ENCODE peak calls at places on chromosomes 4 and X, in nine cellular contexts. T is DND-41; W is CD8-positive, alpha-beta T cell; O is heart left ventricle; A is mammary epithelial cell; H is vagina; X is suprapubic skin; G is aorta; M is lower lobe of right lung. K is an unnamed sample.

GRCh38 chrX:102959471-102959870 is 22.4 kb downstream of the RAB40AL start:
- DNase-seq in O (no peak), G (no peak), W (no peak), X (no peak), A (peak; percentile 65), T (no peak), H (no peak), M (no peak), K (no peak)

GRCh38 chr4:52594961-52595360 is 64.1 kb downstream of the USP46 start:
- DNase-seq in O (no peak), T (no peak), H (no peak), M (no peak), W (no peak), G (no peak), A (no peak), X (no peak), K (no peak)

GRCh38 chrX:122134291-122134690 is 1049.8 kb upstream of the GRIA3 start:
- DNase-seq in G (no peak), W (no peak), T (no peak), M (no peak), X (no peak), A (no peak), H (no peak), O (no peak), K (no peak)

GRCh38 chr4:40240040-40240653 is 43.3 kb downstream of the RHOH start:
- DNase-seq in O (no peak), G (no peak), M (no peak), T (no peak), W (no peak), H (no peak), A (no peak), X (no peak), K (no peak)

GRCh38 chrX:107561468-107562215 is 66.7 kb upstream of the PRPS1 start:
- DNase-seq in G (no peak), A (no peak), T (no peak), X (no peak), W (no peak), H (no peak), O (no peak), M (no peak), K (no peak)

GRCh38 chr4:85707591-85707990 is 232.6 kb downstream of the ARHGAP24 start:
- DNase-seq in O (no peak), H (no peak), T (no peak), G (no peak), X (no peak), M (no peak), A (no peak), W (no peak), K (no peak)

GRCh38 chr4:123896446-123897071 is 500.0 kb downstream of the SPRY1 start:
- DNase-seq in H (no peak), W (no peak), A (no peak), M (no peak), G (no peak), T (no peak), X (no peak), O (no peak), K (no peak)

GRCh38 chr4:165754664-165755063 is 118.4 kb upstream of the TLL1 start:
- DNase-seq in O (no peak), G (no peak), W (no peak), M (no peak), A (no peak), H (no peak), T (no peak), X (no peak), K (no peak)

GRCh38 chr4:53706422-53707032 is 115.2 kb upstream of the LNX1 start:
- DNase-seq in O (no peak), H (no peak), M (no peak), X (no peak), G (no peak), W (no peak), T (no peak), A (peak; percentile 48), K (no peak)

GRCh38 chrX:11100281-11101035 is 10.7 kb upstream of the HCCS start:
- DNase-seq in G (peak; percentile 49), X (no peak), T (no peak), H (no peak), A (peak; percentile 61), O (no peak), M (no peak), W (no peak), K (no peak)

GRCh38 chrX:107549504-107549903 is 78.8 kb upstream of the PRPS1 start:
- DNase-seq in A (no peak), O (no peak), T (peak; percentile 12), W (peak; percentile 7), H (no peak), X (no peak), M (no peak), G (no peak), K (no peak)

GRCh38 chrX:109533005-109533404 is 3.6 kb upstream of the NXT2 start:
- DNase-seq in O (no peak), X (no peak), H (no peak), A (no peak), T (no peak), G (no peak), W (no peak), M (no peak), K (no peak)

GRCh38 chr4:112038861-112039260 is 106.4 kb upstream of the FAM241A start:
- DNase-seq in M (no peak), X (no peak), W (no peak), H (no peak), A (peak; percentile 58), T (no peak), G (no peak), O (no peak), K (no peak)

DNA sequence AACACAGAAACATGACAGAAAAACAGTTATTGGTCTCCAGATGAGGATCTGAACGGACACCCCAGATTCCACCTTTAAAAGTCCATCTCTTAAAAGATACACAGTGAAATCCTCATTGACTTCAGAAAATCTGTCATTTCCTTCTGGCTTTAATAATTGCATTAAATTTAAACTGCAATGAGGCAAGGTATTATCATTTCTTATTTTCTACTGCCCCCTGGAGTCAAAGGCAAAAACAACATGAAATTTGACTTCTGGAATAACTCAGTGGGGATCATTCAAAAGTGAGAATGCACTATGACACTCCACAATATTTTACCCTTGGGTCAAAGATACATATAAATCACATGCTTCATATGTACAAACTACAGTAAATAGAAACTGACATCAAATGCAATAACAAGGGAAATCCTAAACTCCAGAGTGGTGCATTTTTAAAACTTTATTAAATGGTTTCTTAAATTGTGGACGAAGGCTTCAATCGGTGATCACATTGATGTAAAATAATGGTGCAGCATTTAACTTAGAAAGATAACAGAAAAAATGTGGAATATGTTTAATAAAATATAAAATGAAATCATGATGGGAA is 56.4 kb upstream of the SPANXN1 start:
- DNase-seq in H (no peak), G (no peak), A (peak; percentile 12), M (no peak), O (no peak), W (no peak), T (no peak), X (no peak), K (no peak)
- H3K9me3 ChIP-seq in H (no peaks in the 10 kb centered on the region), G (no peaks in the 10 kb centered on the region), A (no peaks in the 10 kb centered on the region), M (no peaks in the 10 kb centered on the region), O (no peaks in the 10 kb centered on the region), W (no peaks in the 10 kb centered on the region), T (no peaks in the 10 kb centered on the region), X (no peaks in the 10 kb centered on the region), K (no peaks in the 10 kb centered on the region)

DNA sequence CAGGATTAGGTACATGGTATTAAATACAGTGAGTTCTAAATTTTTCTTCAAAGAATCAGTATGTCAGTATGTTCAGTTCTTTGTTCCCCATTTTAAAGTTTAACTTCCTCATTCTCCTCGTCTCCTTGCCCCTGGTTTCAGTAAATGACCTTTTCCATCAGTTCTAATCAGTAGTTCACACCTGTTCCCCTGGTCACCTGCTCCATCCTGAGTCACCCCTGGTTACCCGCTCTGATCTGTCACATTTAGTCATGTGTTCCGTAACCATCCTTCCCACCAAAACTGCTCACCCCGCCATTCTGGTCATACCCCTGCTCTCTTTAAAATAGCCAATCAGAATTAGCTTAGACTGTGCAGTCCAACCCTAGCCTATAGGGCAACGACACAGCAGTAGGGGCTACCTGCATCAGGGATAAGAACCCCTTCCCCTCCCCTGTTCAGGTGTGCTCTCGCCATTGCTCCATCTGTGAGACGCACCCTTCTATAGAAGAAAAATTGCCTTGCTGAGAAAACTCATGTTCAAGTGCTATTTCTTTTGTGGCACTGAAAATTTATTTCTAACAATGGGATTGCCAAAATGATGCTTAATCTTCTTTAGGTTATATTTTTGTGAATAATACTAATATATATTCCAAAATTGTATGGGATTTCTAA is 181.3 kb downstream of the OR13H1 start:
- DNase-seq in O (no peak), A (no peak), M (no peak), W (no peak), T (no peak), G (no peak), H (no peak), X (no peak), K (no peak)
- H3K9me3 ChIP-seq in O (peaks cover 2% of the 10 kb centered on the region), A (no peaks in the 10 kb centered on the region), M (no peaks in the 10 kb centered on the region), W (no peaks in the 10 kb centered on the region), T (no peaks in the 10 kb centered on the region), G (no peaks in the 10 kb centered on the region), H (no peaks in the 10 kb centered on the region), X (no peaks in the 10 kb centered on the region), K (no peaks in the 10 kb centered on the region)

DNA sequence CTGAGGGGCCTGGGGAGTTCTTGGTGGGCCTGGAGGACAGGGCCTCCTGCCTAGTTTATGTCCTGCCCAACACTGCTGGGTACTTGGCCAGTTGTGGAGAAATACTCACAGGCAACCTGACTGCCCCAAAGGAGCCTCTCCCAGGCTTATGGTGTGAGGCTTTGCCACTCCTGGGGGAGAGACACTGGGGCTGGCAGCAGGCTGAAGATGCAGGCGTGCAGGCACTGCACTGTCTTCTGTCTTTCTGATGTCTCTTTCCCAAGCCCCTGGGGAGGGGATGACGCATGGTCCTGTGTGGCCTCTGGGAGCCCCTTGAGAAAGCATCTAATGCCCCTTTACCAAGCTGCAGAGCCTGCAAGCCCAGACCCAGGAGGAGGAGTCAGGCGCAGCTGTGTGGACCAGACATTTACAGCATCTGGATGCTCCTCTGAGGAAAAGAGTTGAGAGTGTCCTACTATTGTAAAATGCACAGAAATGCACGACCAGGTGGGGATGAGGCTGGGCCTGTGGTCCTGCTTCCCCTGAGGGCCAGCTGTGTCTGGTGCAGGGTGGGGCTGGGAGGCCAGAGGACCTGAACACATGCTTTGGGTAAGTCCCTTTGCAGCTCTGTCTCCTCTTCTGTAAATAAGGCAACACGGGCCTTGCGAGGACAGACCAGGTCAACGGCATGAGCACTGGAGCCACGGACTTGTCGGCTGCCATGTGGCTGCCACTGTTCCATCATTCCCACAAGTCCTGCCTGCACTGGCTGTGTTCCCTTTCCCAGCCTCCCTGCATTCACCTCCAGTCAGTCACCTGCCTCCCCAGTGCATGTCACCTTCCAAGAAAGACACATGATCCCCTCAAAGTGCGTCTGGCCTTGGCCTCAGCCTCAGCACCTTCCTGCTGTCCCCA is 8.4 kb downstream of the TMEM271 start:
- DNase-seq in H (no peak), O (no peak), A (no peak), X (no peak), G (no peak), M (no peak), W (no peak), T (no peak), K (no peak)
- H3K9me3 ChIP-seq in H (no peaks in the 10 kb centered on the region), O (no peaks in the 10 kb centered on the region), A (peaks cover 4% of the 10 kb centered on the region), X (no peaks in the 10 kb centered on the region), G (no peaks in the 10 kb centered on the region), M (no peaks in the 10 kb centered on the region), W (no peaks in the 10 kb centered on the region), T (no peaks in the 10 kb centered on the region), K (no peaks in the 10 kb centered on the region)

DNA sequence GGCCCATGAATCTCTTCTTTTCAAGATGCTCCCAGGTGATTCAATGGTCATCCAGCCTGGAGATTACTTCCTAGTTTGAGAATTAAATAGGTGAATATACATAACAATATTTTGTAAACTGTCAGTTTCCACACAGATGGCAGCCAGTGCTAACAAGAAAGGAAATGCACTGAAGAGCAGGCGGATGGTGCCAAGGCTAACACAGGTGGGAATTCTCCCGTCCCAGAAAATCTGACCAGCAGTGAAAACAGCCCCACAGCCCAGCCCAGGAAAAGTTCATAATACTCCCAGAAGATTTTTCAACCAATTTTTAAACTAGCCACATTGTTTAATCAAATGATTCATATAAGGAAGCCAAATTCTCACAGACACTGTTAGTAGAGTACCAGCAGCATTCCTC is 387.2 kb upstream of the GATB start:
- DNase-seq in T (no peak), H (no peak), M (no peak), O (no peak), G (no peak), X (no peak), W (no peak), A (no peak), K (no peak)
- H3K9me3 ChIP-seq in T (peaks cover 28% of the 10 kb centered on the region), H (no peaks in the 10 kb centered on the region), M (peaks cover 19% of the 10 kb centered on the region), O (no peaks in the 10 kb centered on the region), G (no peaks in the 10 kb centered on the region), X (peaks cover 4% of the 10 kb centered on the region), W (peaks cover 4% of the 10 kb centered on the region), A (peaks cover 13% of the 10 kb centered on the region), K (peaks cover 5% of the 10 kb centered on the region)